ENCODE peak calls at places on chromosomes 12 and 14, in four cellular contexts. One of them, this sample, is unnamed.

GRCh38 chr12:48105321-48105866 is 485 bp downstream of the SENP1 start:
- DNase-seq in trophoblast cell: peak
- DNase-seq in IMR-90: peak
- DNase-seq in H9: no peak
- DNase-seq in this sample: no peak

GRCh38 chr14:68426661-68427549 is 366.0 kb downstream of the ZFP36L1 start:
- DNase-seq in IMR-90: no peak
- DNase-seq in trophoblast cell: peak
- DNase-seq in H9: no peak
- DNase-seq in this sample: no peak

GRCh38 chr14:26199599-26200370 is 398.0 kb downstream of the NOVA1 start:
- DNase-seq in trophoblast cell: no peak
- DNase-seq in IMR-90: no peak
- DNase-seq in H9: no peak
- DNase-seq in this sample: peak

GRCh38 chr14:90444077-90444696 is 47.4 kb downstream of the CALM1 start:
- DNase-seq in IMR-90: no peak
- DNase-seq in H9: no peak
- DNase-seq in trophoblast cell: peak
- DNase-seq in this sample: no peak

GRCh38 chr12:92175961-92176360 is 30.3 kb upstream of the BTG1 start:
- DNase-seq in H9: no peak
- DNase-seq in trophoblast cell: no peak
- DNase-seq in IMR-90: no peak
- DNase-seq in this sample: no peak

GRCh38 chr14:103341250-103342129 is 7.5 kb downstream of the EIF5 start:
- DNase-seq in trophoblast cell: no peak
- DNase-seq in IMR-90: no peak
- DNase-seq in H9: no peak
- DNase-seq in this sample: no peak

GRCh38 chr14:20409226-20409625 is 4.1 kb downstream of the TEP1 start:
- DNase-seq in H9: no peak
- DNase-seq in trophoblast cell: no peak
- DNase-seq in IMR-90: peak
- DNase-seq in this sample: peak

GRCh38 chr12:70359458-70360197 is 6.5 kb upstream of the KCNMB4 start:
- DNase-seq in trophoblast cell: no peak
- DNase-seq in IMR-90: no peak
- DNase-seq in H9: no peak
- DNase-seq in this sample: no peak

GRCh38 chr12:11814362-11814761 is 164.9 kb downstream of the ETV6 start:
- DNase-seq in H9: no peak
- DNase-seq in trophoblast cell: no peak
- DNase-seq in IMR-90: peak
- DNase-seq in this sample: peak

DNA sequence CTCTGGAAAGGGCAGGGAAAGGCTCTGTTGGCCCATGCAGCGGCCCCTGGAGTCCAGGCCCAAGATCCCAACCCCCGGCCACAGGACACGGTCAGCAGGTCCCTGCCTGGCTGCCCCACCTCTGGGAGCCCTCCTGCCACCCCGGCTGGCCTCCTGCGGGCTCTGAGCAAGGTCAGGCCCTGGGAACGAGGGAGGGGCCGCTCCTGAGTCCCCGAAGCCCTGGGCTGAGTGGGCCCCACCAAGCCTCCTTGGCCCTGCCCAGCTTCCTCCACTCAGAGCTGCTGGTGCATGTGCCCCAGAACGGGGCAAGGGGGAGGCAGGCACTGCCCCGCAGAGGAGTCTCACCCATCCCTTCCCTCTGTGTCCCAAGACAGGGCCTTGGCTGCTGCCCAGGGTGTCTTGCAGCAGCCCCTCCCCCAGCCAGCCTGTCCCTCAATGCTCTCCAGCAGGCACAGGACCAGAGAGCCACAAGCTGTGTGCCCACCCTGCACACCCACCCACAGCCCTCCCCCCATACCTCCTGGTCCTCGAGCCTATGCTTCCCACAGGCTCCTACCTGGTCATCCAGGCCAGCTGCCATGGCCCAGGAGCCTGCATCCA is 7.4 kb upstream of the C14orf180 start:
- DNase-seq in trophoblast cell: no peak
- DNase-seq in IMR-90: no peak
- DNase-seq in H9: no peak
- DNase-seq in this sample: no peak
- H3K14ac ChIP-seq in trophoblast cell: no peak
- H3K14ac ChIP-seq in IMR-90: no peak
- H3K14ac ChIP-seq in H9: no peak
- H3K14ac ChIP-seq in this sample: no peak

DNA sequence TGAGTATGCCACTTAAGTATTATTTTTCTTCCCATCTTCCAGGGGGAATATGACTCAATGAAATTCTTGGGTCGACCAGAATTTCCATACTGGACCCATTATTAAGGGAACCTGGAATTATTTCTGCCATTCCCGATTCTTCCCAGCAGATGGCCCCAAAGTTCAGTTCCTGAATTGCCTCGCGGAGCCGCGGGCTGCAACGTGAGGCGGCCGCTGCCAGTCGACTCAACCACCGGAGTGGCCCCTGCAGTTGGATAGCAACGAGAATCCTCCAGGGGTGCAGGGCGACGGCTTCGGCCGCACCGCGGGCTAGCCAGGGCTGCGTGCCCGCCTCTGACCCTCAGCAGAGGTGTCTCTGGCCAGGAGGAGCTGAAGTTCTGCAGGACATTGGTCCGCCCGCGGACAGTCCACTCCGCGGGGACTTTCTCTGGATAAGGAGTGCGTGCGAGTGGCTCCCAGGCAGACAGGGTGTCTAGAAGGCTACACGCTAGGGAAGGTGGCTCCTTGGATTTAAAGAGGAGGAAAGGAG is 586 bp upstream of the TSHR start:
- DNase-seq in trophoblast cell: peak
- DNase-seq in IMR-90: peak
- DNase-seq in H9: peak
- DNase-seq in this sample: peak
- H3K18ac ChIP-seq in trophoblast cell: no peak
- H3K18ac ChIP-seq in IMR-90: no peak
- H3K18ac ChIP-seq in H9: no peak
- H3K18ac ChIP-seq in this sample: no peak

DNA sequence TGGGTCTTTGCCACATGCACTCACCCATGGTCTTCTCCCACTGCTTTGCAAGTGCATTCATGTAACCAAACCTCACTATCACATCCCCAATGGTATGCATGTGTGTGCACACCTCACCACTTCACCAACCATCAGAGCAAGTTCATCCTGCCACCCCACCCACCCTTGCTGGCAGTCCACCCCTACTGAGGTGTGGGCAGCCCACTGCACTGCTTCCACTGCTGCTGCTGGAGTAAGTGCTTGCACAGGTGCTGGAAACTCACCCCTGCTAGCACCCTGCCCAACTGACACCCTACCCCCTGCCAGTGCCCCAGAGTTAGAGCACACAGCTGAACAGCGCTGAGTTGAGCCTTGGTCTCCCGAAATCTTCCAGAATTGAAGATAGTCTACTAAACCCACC is 46.1 kb upstream of the CLEC14A start:
- DNase-seq in IMR-90: no peak
- DNase-seq in trophoblast cell: no peak
- DNase-seq in H9: no peak
- DNase-seq in this sample: no peak
- H3K14ac ChIP-seq in IMR-90: no peak
- H3K14ac ChIP-seq in trophoblast cell: no peak
- H3K14ac ChIP-seq in H9: no peak
- H3K14ac ChIP-seq in this sample: peak

GRCh38 chr14:101090976-101091375 is 187.5 kb upstream of the RTL1 start:
- DNase-seq in H9: no peak
- DNase-seq in trophoblast cell: peak
- DNase-seq in IMR-90: no peak
- DNase-seq in this sample: no peak

GRCh38 chr14:101088395-101088667 is 184.8 kb upstream of the RTL1 start:
- DNase-seq in trophoblast cell: no peak
- DNase-seq in H9: no peak
- DNase-seq in IMR-90: no peak
- DNase-seq in this sample: no peak

GRCh38 chr14:101088714-101089113 is 185.2 kb upstream of the RTL1 start:
- DNase-seq in IMR-90: no peak
- DNase-seq in trophoblast cell: no peak
- DNase-seq in H9: no peak
- DNase-seq in this sample: no peak

GRCh38 chr14:101086926-101087325 is 183.4 kb upstream of the RTL1 start:
- DNase-seq in IMR-90: no peak
- DNase-seq in H9: no peak
- DNase-seq in trophoblast cell: no peak
- DNase-seq in this sample: no peak

DNA sequence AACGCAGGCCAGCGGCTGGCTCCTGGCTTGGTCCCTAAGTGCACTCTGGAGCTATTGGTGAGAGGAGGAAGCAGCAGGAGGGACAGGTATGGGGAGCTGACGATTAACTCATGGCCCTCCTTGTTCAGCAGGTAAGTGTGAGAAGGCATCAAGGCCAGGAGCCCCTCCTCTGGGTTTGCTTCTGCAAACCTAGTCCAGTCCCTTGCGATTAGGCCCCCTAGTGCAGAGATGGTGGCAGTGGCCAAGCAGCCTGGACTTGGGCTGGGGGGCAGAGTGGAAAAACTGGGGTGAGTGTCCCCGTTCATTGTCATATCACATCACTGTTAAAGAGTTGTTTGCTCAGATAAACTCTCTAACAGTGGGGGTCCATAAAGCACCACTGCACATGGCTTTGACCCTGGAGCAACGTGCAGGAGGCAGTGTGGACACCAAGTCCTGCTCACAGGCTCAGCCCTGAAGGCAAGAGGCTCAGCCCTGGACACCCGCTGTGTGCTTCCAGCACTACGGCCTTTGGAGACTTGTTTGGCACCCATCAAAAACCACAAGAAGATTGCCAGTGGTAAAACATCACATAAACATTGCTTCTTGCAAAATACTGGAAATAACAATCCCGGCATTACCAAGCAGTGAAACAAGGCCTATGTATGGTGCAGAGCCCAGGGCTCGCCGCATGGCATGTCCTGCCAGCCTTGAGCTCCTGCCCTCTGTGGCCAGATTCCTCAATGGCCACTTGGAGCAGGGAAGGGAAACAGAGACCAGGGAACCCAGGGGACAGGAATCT is 184.3 kb upstream of the RTL1 start:
- DNase-seq in trophoblast cell: no peak
- DNase-seq in H9: peak
- DNase-seq in IMR-90: no peak
- DNase-seq in this sample: peak
- H3K18ac ChIP-seq in trophoblast cell: no peak
- H3K18ac ChIP-seq in H9: no peak
- H3K18ac ChIP-seq in IMR-90: no peak
- H3K18ac ChIP-seq in this sample: no peak

DNA sequence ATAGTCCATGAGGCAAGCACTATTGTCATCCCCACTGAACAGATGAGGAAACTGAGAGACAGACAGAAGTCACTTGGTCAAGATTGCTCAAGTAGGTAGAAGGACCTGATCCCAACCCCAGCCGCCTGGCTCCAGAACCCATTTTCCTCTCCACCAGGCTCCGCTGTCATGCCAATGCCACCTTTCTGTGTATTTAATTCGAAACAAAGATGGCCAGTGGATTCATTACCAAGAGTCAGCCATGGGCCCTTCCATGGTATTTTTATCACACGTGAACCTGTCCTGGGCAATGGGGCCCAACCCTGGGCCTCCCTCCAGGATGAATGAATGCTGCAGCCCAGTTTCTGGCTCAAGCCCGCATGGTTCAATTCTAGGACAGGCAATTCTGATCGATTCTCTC is 673.4 kb downstream of the BCL11B start:
- DNase-seq in IMR-90: no peak
- DNase-seq in H9: no peak
- DNase-seq in trophoblast cell: no peak
- DNase-seq in this sample: no peak
- H3K14ac ChIP-seq in IMR-90: no peak
- H3K14ac ChIP-seq in H9: no peak
- H3K14ac ChIP-seq in trophoblast cell: no peak
- H3K14ac ChIP-seq in this sample: no peak

This sample was measured in mesenchymal stem cell.